ENCODE peak calls at places on chromosome 14, in five cellular contexts. C is activated CD4-positive, CD25-positive, alpha-beta regulatory T cell; U is stimulated activated CD8-positive, alpha-beta memory T cell treated with anti-CD3 and anti-CD28 coated beads, Interleukin-2, amount 100 ng/mL, for 1 hour; K is NB4; R is NCI-H345. W is an unnamed sample.

GRCh38 chr14:97456958-97457357 is 659.8 kb downstream of the VRK1 start:
- DNase-seq in K (no peak), U (peak), C (peak), R (no peak), W (no peak)

GRCh38 chr14:74502236-74503019 is 8.9 kb downstream of the ISCA2 start:
- DNase-seq in K (peak), U (no peak), R (no peak), C (no peak), W (peak)

GRCh38 chr14:54712371-54712998 is 145.6 kb downstream of the SAMD4A start:
- DNase-seq in R (no peak), K (no peak), U (no peak), C (no peak), W (no peak)

GRCh38 chr14:78405071-78405856 is 235.1 kb downstream of the NRXN3 start:
- DNase-seq in R (peak), U (no peak), K (no peak), C (no peak), W (no peak)

GRCh38 chr14:76089575-76089974 is 62.1 kb upstream of the GPATCH2L start:
- DNase-seq in R (no peak), C (no peak), U (no peak), K (no peak), W (no peak)

GRCh38 chr14:100187247-100187833 is 27.9 kb upstream of the DEGS2 start:
- DNase-seq in C (no peak), K (no peak), U (no peak), R (no peak), W (peak)

GRCh38 chr14:102362084-102362483 is 606 bp downstream of the CINP start:
- DNase-seq in C (peak), K (peak), R (no peak), U (no peak), W (no peak)

GRCh38 chr14:102729825-102730224 is 47.4 kb upstream of the TRAF3 start:
- DNase-seq in R (no peak), U (no peak), C (no peak), K (no peak), W (no peak)

GRCh38 chr14:23307687-23308644 is 1.3 kb downstream of the BCL2L2 start:
- DNase-seq in K (no peak), R (no peak), C (no peak), U (no peak), W (no peak)

GRCh38 chr14:101078105-101078891 is 174.8 kb upstream of the RTL1 start:
- DNase-seq in R (no peak), U (no peak), K (no peak), C (no peak), W (no peak)

GRCh38 chr14:76273346-76273745 is 102.6 kb upstream of the ESRRB start:
- DNase-seq in U (no peak), C (no peak), K (no peak), R (no peak), W (no peak)

GRCh38 chr14:43019826-43020225 is 1413.2 kb downstream of the LRFN5 start:
- DNase-seq in C (no peak), K (no peak), R (no peak), U (no peak), W (no peak)

GRCh38 chr14:74141703-74142102 is 56.9 kb downstream of the LIN52 start:
- DNase-seq in U (no peak), C (no peak), K (no peak), R (no peak), W (no peak)

GRCh38 chr14:77868552-77869300 is 68.8 kb downstream of the ADCK1 start:
- DNase-seq in K (no peak), R (no peak), U (no peak), C (no peak), W (no peak)

GRCh38 chr14:95689441-95689840 is 3.2 kb downstream of the TCL1B start:
- DNase-seq in C (no peak), R (no peak), U (no peak), K (no peak), W (no peak)

GRCh38 chr14:94113908-94114588 is 3.5 kb downstream of the IFI27 start:
- DNase-seq in R (no peak), K (no peak), C (no peak), U (no peak), W (no peak)

GRCh38 chr14:26199599-26200370 is 398.0 kb downstream of the NOVA1 start:
- DNase-seq in R (no peak), K (peak), U (no peak), C (no peak), W (peak)

GRCh38 chr14:54567224-54567633 is 301 bp downstream of the SAMD4A start:
- DNase-seq in U (no peak), K (no peak), R (no peak), C (peak), W (no peak)

GRCh38 chr14:101446387-101446969 is 114.8 kb upstream of the DIO3 start:
- DNase-seq in R (no peak), C (no peak), K (no peak), U (no peak), W (no peak)

GRCh38 chr14:55446833-55447232 is 6.4 kb upstream of the TBPL2 start:
- DNase-seq in U (no peak), C (no peak), R (no peak), K (no peak), W (no peak)

GRCh38 chr14:29548948-29549370 is 378.7 kb downstream of the PRKD1 start:
- DNase-seq in U (no peak), C (no peak), K (peak), R (peak), W (peak)

GRCh38 chr14:74843653-74844052 is 32.3 kb downstream of the PROX2 start:
- DNase-seq in K (no peak), C (no peak), U (no peak), R (no peak), W (no peak)

GRCh38 chr14:73455294-73455693 is 3.1 kb downstream of the NUMB start:
- DNase-seq in R (no peak), U (no peak), C (no peak), K (peak), W (no peak)

GRCh38 chr14:76773956-76774355 is 12.7 kb downstream of the VASH1 start:
- DNase-seq in U (no peak), C (no peak), K (no peak), R (no peak), W (no peak)

GRCh38 chr14:42095155-42095554 is 488.5 kb downstream of the LRFN5 start:
- DNase-seq in C (no peak), R (no peak), U (no peak), K (no peak), W (no peak)

GRCh38 chr14:94539181-94539580 is 22.1 kb upstream of the SERPINA4 start:
- DNase-seq in C (no peak), R (no peak), U (no peak), K (no peak), W (no peak)

GRCh38 chr14:48323655-48324054 is 648.2 kb upstream of the MDGA2 start:
- DNase-seq in K (no peak), U (no peak), C (no peak), R (no peak), W (no peak)

GRCh38 chr14:23056257-23056955 is 914 bp downstream of the CDH24 start:
- DNase-seq in C (no peak), R (no peak), K (peak), U (peak), W (no peak)

GRCh38 chr14:24630087-24630871 is 3.7 kb downstream of the GZMB start:
- DNase-seq in U (no peak), C (no peak), K (no peak), R (no peak), W (no peak)

W was measured in NCI-H2107.